ENCODE peak calls at places on chromosomes 2 and 18, in seven cellular contexts. O is NB4, Y is stomach, M is IMR-90, G is ovary, V is GM12878, F is body of pancreas. K is an unnamed sample.

GRCh38 chr2:16008331-16008850 is 68.0 kb downstream of the MYCN start:
- DNase-seq in O (no peak), Y (peak), M (no peak), G (no peak), V (no peak), F (no peak), K (no peak)

GRCh38 chr18:75879196-75879595 is 451.7 kb upstream of the SMIM21 start:
- DNase-seq in O (no peak), Y (no peak), M (no peak), G (no peak), V (no peak), F (no peak), K (no peak)

GRCh38 chr2:58206785-58207184 is 34.3 kb downstream of the FANCL start:
- DNase-seq in O (no peak), Y (no peak), M (no peak), G (no peak), V (no peak), F (no peak), K (no peak)

GRCh38 chr2:96934096-96934495 is 52.3 kb downstream of the FAM178B start:
- DNase-seq in O (no peak), Y (no peak), M (no peak), G (no peak), V (no peak), F (no peak), K (no peak)

GRCh38 chr2:234615643-234616356 is 118.9 kb upstream of the ARL4C start:
- DNase-seq in O (no peak), Y (no peak), M (peak), G (no peak), V (no peak), F (no peak), K (no peak)

GRCh38 chr2:143730950-143731254 is 601.7 kb downstream of the ARHGAP15 start:
- DNase-seq in O (no peak), Y (no peak), M (no peak), G (no peak), V (peak), F (no peak), K (no peak)

GRCh38 chr2:170362895-170363582 is 185.1 kb downstream of the MYO3B start:
- DNase-seq in O (no peak), Y (no peak), M (no peak), G (no peak), V (no peak), F (no peak), K (no peak)

GRCh38 chr2:98483257-98483861 is 38.7 kb downstream of the INPP4A start:
- DNase-seq in O (no peak), Y (no peak), M (no peak), G (no peak), V (peak), F (no peak), K (peak)

GRCh38 chr2:222298311-222299150 is at the start of gene PAX3:
- DNase-seq in O (peak), Y (no peak), M (no peak), G (no peak), V (no peak), F (no peak), K (no peak)

GRCh38 chr2:1648241-1649102 is 95.8 kb downstream of the PXDN start:
- DNase-seq in O (no peak), Y (no peak), M (no peak), G (no peak), V (no peak), F (no peak), K (no peak)

GRCh38 chr2:217703102-217703501 is 299.7 kb downstream of the TNS1 start:
- DNase-seq in O (no peak), Y (no peak), M (no peak), G (no peak), V (no peak), F (peak), K (no peak)

GRCh38 chr2:104855174-104856085 is 1.5 kb downstream of the POU3F3 start:
- DNase-seq in O (peak), Y (no peak), M (no peak), G (no peak), V (no peak), F (no peak), K (no peak)

GRCh38 chr2:27772804-27773203 is 1.3 kb downstream of the MRPL33 start:
- DNase-seq in O (peak), Y (no peak), M (peak), G (no peak), V (no peak), F (no peak), K (no peak)

GRCh38 chr18:8354304-8354703 is 254.9 kb upstream of the RAB12 start:
- DNase-seq in O (no peak), Y (no peak), M (no peak), G (no peak), V (no peak), F (no peak), K (no peak)

GRCh38 chr2:201930831-201931230 is 102.8 kb upstream of the FZD7 start:
- DNase-seq in O (peak), Y (no peak), M (no peak), G (no peak), V (no peak), F (no peak), K (no peak)

GRCh38 chr2:166090900-166091299 is 36.9 kb downstream of the SCN1A start:
- DNase-seq in O (peak), Y (no peak), M (peak), G (no peak), V (no peak), F (no peak), K (no peak)

GRCh38 chr18:8990276-8991031 is 112.0 kb upstream of the NDUFV2 start:
- DNase-seq in O (no peak), Y (peak), M (no peak), G (peak), V (no peak), F (peak), K (no peak)

DNA sequence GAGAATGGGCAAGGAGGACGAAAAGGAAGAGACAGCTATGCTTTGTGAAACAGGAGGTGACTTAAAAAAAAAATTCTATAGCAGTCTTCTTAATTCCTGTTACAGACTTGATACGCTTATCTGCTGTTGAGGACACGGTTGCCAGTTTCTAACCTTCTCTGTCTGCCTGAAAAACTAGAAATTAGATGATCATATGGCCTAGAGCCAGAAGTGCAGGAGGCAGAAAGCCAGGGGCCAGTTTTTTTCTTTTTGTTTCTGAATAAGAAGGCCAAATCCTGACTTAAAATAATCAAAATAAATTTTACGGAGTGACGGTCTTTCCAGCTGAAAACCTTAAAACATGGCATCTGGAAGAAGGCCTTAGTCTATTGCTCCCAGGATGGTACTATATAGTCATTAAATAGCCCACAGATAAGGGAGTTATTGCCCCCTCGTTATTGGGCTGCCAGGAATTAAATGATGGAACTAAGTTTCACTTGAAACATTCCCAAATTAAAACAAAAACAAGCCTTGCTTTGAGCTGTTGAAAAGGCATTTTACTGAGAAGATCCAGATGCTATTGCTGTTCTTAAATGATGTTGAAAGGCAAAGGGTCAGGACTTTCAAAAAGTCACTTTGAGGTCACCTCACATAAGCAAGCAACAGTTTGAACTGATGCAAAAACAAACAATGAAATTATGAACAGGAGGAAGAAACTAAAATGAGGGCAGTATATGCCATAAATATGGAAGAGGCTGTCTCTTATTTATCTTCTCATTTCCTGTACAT is 1.9 kb upstream of the AMMECR1L start:
- DNase-seq in O (no peak), Y (no peak), M (no peak), G (peak), V (no peak), F (no peak), K (no peak)
- H3K4me3 ChIP-seq in O (peak), Y (peak), M (peak), G (peak), V (peak), F (peak), K (no peak)

DNA sequence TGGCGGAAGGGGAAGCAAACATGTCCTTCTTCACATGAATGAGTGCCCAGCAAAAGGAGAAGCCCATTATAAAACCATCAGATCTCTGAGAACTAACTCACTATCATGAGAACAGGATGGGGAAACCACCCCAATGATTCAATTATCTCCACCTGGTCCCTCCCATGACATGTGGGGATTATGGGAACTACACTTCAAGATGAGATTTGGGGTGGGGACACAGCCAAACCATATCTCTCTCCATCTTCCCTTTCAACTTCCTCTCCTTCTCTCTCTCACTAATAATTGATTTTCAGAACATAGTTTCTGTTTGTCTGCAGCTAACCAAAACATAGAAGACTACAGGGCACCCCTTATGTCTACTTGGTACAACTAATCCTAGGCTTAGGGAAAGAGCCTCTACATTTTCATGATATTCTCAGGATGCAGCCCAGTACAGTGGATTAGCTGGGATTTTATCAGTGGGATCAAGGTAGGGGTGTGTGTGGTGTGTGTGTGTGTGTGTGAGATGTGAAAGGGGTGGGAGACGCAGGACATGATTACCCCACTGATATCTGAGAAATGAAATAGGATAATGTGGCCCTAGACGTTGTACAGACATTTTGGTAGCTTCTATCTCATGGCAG is 2.8 kb upstream of the ATF2 start:
- DNase-seq in O (peak), Y (no peak), M (no peak), G (no peak), V (no peak), F (no peak), K (no peak)
- TF ChIP-seq CTCF in O (no peak), Y (no peak), M (no peak), G (no peak), V (no peak), F (no peak), K (no peak)

DNA sequence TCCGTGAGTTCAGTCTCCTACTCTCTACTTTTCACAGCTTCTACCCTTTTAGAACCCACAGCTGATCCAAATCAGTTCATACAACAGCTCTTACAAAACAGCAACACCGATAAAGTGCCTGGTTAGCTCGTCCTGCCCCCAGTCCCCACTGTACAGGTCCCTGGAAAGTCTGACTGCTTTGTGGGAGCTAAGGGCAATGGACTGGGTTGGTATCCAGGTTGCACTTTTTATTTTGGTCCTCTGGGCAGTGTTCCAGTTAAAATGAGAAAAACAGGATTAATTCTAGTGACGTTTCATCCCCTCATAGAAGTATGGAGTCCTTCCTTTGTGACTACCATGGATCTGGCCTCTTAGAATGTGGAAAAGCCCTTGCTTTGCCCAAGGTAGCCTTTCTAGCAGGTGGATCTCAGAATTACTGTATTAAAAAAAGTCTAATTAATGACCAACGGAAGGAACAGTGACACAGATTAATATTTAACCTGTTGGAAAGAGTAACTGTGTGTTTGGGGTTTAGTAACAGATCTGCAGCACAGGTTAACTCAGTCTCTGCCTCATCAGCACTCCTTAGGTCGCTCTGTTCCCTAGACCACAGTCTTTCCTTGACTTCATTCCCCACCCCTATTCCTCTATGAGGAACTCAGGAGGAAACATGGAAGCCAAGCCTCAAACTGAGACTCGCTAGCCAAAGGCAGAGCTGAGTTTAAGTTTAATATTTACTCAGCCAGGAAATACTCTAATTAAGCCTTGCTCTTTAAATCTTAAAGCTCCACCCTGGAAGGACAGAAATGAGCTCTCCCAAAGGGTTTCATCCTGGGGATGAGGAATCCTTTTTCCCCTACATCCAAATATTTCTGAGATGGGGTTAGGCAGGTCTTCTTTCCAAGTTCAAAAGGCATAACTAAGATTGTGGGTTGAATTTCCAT is 52.8 kb upstream of the ITGA6 start:
- DNase-seq in O (no peak), Y (no peak), M (no peak), G (no peak), V (no peak), F (peak), K (no peak)
- TF ChIP-seq POLR2A in O (no peak), Y (no peak), M (no peak), G (no peak), V (no peak), F (no peak), K (no peak)

GRCh38 chr2:215425021-215425782 is 10.7 kb downstream of the FN1 start:
- DNase-seq in O (no peak), Y (no peak), M (peak), G (no peak), V (no peak), F (no peak), K (no peak)
- H3K4me3 ChIP-seq in O (no peak), Y (no peak), M (no peak), G (no peak), V (no peak), F (no peak), K (no peak)

GRCh38 chr18:27549335-27550039 is 364.4 kb upstream of the CHST9 start:
- DNase-seq in O (no peak), Y (no peak), M (no peak), G (no peak), V (no peak), F (no peak), K (no peak)

GRCh38 chr18:27541293-27541692 is 356.2 kb upstream of the CHST9 start:
- DNase-seq in O (no peak), Y (no peak), M (no peak), G (no peak), V (no peak), F (no peak), K (no peak)

GRCh38 chr18:27544211-27544610 is 359.1 kb upstream of the CHST9 start:
- DNase-seq in O (no peak), Y (no peak), M (no peak), G (no peak), V (no peak), F (no peak), K (no peak)

GRCh38 chr18:27546991-27547390 is 361.9 kb upstream of the CHST9 start:
- DNase-seq in O (no peak), Y (no peak), M (no peak), G (no peak), V (no peak), F (no peak), K (no peak)
- TF ChIP-seq CTCF in O (no peak), Y (no peak), M (no peak), G (no peak), V (no peak), F (no peak), K (no peak)

GRCh38 chr18:62183578-62184195 is 3.2 kb downstream of the PIGN start:
- DNase-seq in O (peak), Y (no peak), M (peak), G (no peak), V (no peak), F (peak), K (no peak)

GRCh38 chr18:62189208-62189607 is 2.2 kb downstream of the RELCH start:
- DNase-seq in O (no peak), Y (no peak), M (no peak), G (no peak), V (no peak), F (no peak), K (no peak)

GRCh38 chr18:62182220-62182619 is 4.6 kb downstream of the PIGN start:
- DNase-seq in O (peak), Y (no peak), M (no peak), G (no peak), V (no peak), F (no peak), K (no peak)

GRCh38 chr18:62186656-62187542 is at the start of the genes PIGN and RELCH:
- DNase-seq in O (peak), Y (peak), M (peak), G (peak), V (peak), F (peak), K (peak)

DNA sequence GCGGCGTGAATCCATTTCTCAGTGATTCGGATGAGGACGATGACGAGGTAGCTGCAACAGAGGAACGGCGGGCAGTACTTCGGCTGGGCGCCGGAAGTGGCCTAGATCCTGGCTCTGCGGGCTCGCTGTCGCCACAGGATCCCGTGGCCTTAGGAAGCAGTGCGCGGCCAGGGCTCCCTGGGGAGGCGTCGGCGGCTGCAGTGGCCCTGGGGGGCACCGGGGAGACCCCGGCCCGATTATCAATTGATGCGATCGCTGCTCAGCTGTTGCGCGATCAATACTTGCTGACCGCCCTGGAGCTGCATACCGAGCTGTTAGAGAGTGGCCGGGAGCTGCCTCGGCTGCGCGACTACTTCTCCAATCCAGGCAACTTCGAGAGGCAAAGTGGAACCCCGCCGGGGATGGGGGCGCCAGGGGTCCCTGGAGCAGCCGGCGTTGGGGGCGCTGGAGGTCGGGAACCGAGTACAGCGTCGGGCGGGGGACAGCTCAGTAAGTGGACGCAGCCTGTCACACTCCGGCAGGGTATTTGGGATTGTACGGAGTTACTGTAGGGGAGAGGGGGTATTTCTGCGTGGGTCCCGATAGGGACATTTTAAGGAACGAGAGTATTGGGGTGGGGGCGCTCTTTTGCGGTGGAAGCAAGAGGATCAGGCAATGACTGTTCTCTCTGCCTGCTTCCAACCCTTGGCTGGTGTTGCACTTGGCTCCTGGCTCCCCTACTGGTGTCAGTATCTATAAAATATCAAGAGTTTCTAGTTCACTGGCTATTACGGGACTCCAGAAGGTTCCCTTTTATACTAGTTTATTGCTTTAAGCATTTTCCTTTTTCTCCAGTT is 706 bp downstream of the RELCH start:
- DNase-seq in O (peak), Y (peak), M (peak), G (peak), V (no peak), F (peak), K (peak)
- TF ChIP-seq POLR2A in O (no peak), Y (no peak), M (no peak), G (no peak), V (no peak), F (no peak), K (no peak)